ENCODE peak calls at places on chromosome 3, in six cellular contexts. K, J, P, S, D and O are unnamed samples.

GRCh38 chr3:128064962-128065361 is 12.7 kb downstream of the SEC61A1 start:
- DNase-seq in K (no peak), J (no peak), P (no peak), S (no peak), D (no peak), O (no peak)

GRCh38 chr3:118960876-118961275 is 73.8 kb downstream of the IGSF11 start:
- DNase-seq in K (peak), J (no peak), P (no peak), S (no peak), D (no peak), O (no peak)

GRCh38 chr3:31251083-31251482 is 281.6 kb upstream of the STT3B start:
- DNase-seq in K (no peak), J (no peak), P (no peak), S (no peak), D (no peak), O (peak)

GRCh38 chr3:156389151-156389760 is 165.7 kb downstream of the SSR3 start:
- DNase-seq in K (no peak), J (no peak), P (no peak), S (no peak), D (no peak), O (no peak)

GRCh38 chr3:100245932-100246331 is 14.9 kb upstream of the TBC1D23 start:
- DNase-seq in K (peak), J (peak), P (no peak), S (no peak), D (no peak), O (no peak)

GRCh38 chr3:170355738-170356595 is 1.5 kb upstream of the SKIL start:
- DNase-seq in K (peak), J (peak), P (peak), S (peak), D (peak), O (no peak)

GRCh38 chr3:172257638-172258400 is 190.4 kb downstream of the GHSR start:
- DNase-seq in K (peak), J (no peak), P (no peak), S (no peak), D (no peak), O (no peak)

GRCh38 chr3:171115667-171116066 is 89.1 kb upstream of the SLC2A2 start:
- DNase-seq in K (no peak), J (no peak), P (no peak), S (no peak), D (no peak), O (no peak)

GRCh38 chr3:190617185-190617584 is 103.3 kb downstream of the IL1RAP start:
- DNase-seq in K (no peak), J (peak), P (peak), S (peak), D (peak), O (peak)

DNA sequence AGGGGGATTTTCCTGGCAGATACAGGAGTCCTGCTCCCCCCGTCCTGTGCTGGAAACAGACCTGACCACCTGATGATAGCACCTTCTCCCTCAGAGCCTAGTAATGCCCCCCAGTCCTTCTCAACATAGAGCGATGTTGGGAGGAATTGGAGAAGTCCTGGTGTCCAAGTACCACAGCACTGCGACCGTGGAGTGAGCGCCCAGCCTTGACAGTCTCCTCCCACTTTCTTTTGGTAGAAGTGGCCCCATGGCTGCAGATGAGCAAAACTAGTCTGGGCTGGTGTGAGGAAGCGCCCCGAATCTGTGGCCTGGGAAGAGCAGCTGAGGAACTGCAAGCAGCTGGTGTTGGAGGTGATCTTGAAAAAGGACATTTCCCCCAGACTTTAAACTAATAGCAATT is 121.6 kb downstream of the CACNA2D3 start:
- DNase-seq in K (no peak), J (no peak), P (no peak), S (no peak), D (no peak), O (no peak)
- H3K4me3 ChIP-seq in K (no peak), J (no peak), P (no peak), S (no peak), D (no peak), O (no peak)

GRCh38 chr3:32817195-32817560 is 619 bp upstream of the TRIM71 start:
- DNase-seq in K (no peak), J (no peak), P (no peak), S (peak), D (no peak), O (no peak)
- H3K4me3 ChIP-seq in K (peak), J (peak), P (peak), S (peak), D (peak), O (peak)

DNA sequence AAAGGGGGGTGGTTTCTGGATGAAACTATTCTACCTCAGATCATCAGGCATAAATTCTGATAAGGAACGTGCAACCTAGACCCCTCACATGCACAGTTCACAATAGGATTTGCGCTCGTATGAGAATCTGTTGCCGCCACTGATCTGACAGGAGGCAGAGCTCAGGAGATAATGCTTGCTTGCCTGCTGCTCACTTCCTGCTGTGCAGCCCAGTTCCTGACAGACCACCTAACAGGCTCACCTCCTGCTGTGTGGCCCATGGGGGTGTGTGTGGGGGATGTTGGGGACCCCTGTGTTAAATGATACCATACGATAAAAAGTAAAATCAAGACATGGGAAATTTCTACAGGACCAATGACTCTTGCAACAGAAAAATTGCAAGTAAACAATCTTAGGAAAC is 24.0 kb downstream of the CP start:
- DNase-seq in K (no peak), J (peak), P (no peak), S (no peak), D (peak), O (no peak)
- H3K4me3 ChIP-seq in K (peak), J (peak), P (no peak), S (no peak), D (no peak), O (no peak)

GRCh38 chr3:45711936-45712335 is 22.7 kb downstream of the SACM1L start:
- DNase-seq in K (no peak), J (no peak), P (no peak), S (peak), D (no peak), O (no peak)
- H3K4me3 ChIP-seq in K (no peak), J (no peak), P (no peak), S (no peak), D (no peak), O (no peak)